ENCODE peak calls at places on chromosomes 13 and 19, in seven cellular contexts. One of them, this sample, is unnamed.

GRCh38 chr19:39046037-39046821 is 13.9 kb upstream of the FBXO27 start:
- DNase-seq in HCT116: peak; percentile 32
- DNase-seq in H1: no peak
- DNase-seq in Panc1: no peak
- DNase-seq in K562: no peak
- DNase-seq in SK-N-SH: no peak
- DNase-seq in GM12878: no peak
- DNase-seq in this sample: peak; percentile 59

GRCh38 chr19:31317542-31317941 is 31.7 kb downstream of the TSHZ3 start:
- DNase-seq in HCT116: no peak
- DNase-seq in H1: no peak
- DNase-seq in Panc1: no peak
- DNase-seq in K562: no peak
- DNase-seq in SK-N-SH: no peak
- DNase-seq in GM12878: no peak
- DNase-seq in this sample: no peak

GRCh38 chr19:8370176-8371010 is 6.4 kb downstream of the ANGPTL4 start:
- DNase-seq in HCT116: no peak
- DNase-seq in H1: no peak
- DNase-seq in Panc1: no peak
- DNase-seq in K562: peak; percentile 18
- DNase-seq in SK-N-SH: no peak
- DNase-seq in GM12878: no peak
- DNase-seq in this sample: no peak

GRCh38 chr13:45873491-45874360 is 22.2 kb upstream of the SIAH3 start:
- DNase-seq in HCT116: peak; percentile 50
- DNase-seq in H1: no peak
- DNase-seq in Panc1: no peak
- DNase-seq in K562: no peak
- DNase-seq in SK-N-SH: no peak
- DNase-seq in GM12878: no peak
- DNase-seq in this sample: peak; percentile 5

GRCh38 chr19:17931532-17932191 is 1.2 kb upstream of the CCDC124 start:
- DNase-seq in HCT116: no peak
- DNase-seq in H1: peak; percentile 80
- DNase-seq in Panc1: no peak
- DNase-seq in K562: peak; percentile 52
- DNase-seq in SK-N-SH: no peak
- DNase-seq in GM12878: no peak
- DNase-seq in this sample: no peak

GRCh38 chr19:53894736-53895135 is 12.7 kb downstream of the PRKCG start:
- DNase-seq in HCT116: no peak
- DNase-seq in H1: no peak
- DNase-seq in Panc1: no peak
- DNase-seq in K562: no peak
- DNase-seq in SK-N-SH: no peak
- DNase-seq in GM12878: no peak
- DNase-seq in this sample: no peak

GRCh38 chr13:75600371-75600770 is 35.8 kb upstream of the LMO7 start:
- DNase-seq in HCT116: no peak
- DNase-seq in H1: no peak
- DNase-seq in Panc1: no peak
- DNase-seq in K562: no peak
- DNase-seq in SK-N-SH: no peak
- DNase-seq in GM12878: no peak
- DNase-seq in this sample: no peak

GRCh38 chr19:42323852-42324654 is 1.4 kb upstream of the MEGF8 start:
- DNase-seq in HCT116: no peak
- DNase-seq in H1: no peak
- DNase-seq in Panc1: no peak
- DNase-seq in K562: no peak
- DNase-seq in SK-N-SH: peak; percentile 54
- DNase-seq in GM12878: no peak
- DNase-seq in this sample: no peak

GRCh38 chr13:30798776-30799625 is 63.7 kb downstream of the ALOX5AP start:
- DNase-seq in HCT116: no peak
- DNase-seq in H1: no peak
- DNase-seq in Panc1: no peak
- DNase-seq in K562: no peak
- DNase-seq in SK-N-SH: no peak
- DNase-seq in GM12878: no peak
- DNase-seq in this sample: peak; percentile 38

GRCh38 chr19:50551713-50552187 is 16.5 kb downstream of the LRRC4B start:
- DNase-seq in HCT116: no peak
- DNase-seq in H1: no peak
- DNase-seq in Panc1: no peak
- DNase-seq in K562: peak; percentile 81
- DNase-seq in SK-N-SH: peak; percentile 70
- DNase-seq in GM12878: no peak
- DNase-seq in this sample: no peak

GRCh38 chr13:84439108-84439507 is 556.8 kb upstream of the SLITRK1 start:
- DNase-seq in HCT116: no peak
- DNase-seq in H1: no peak
- DNase-seq in Panc1: no peak
- DNase-seq in K562: no peak
- DNase-seq in SK-N-SH: no peak
- DNase-seq in GM12878: no peak
- DNase-seq in this sample: no peak

GRCh38 chr13:76621726-76622125 is 264.5 kb downstream of the KCTD12 start:
- DNase-seq in HCT116: no peak
- DNase-seq in H1: no peak
- DNase-seq in Panc1: no peak
- DNase-seq in K562: no peak
- DNase-seq in SK-N-SH: no peak
- DNase-seq in GM12878: no peak
- DNase-seq in this sample: no peak

GRCh38 chr19:20079487-20079886 is 1.7 kb downstream of the ZNF90 start:
- DNase-seq in HCT116: no peak
- DNase-seq in H1: no peak
- DNase-seq in Panc1: no peak
- DNase-seq in K562: no peak
- DNase-seq in SK-N-SH: no peak
- DNase-seq in GM12878: no peak
- DNase-seq in this sample: no peak

GRCh38 chr13:85709072-85709471 is 90.1 kb downstream of the SLITRK6 start:
- DNase-seq in HCT116: no peak
- DNase-seq in H1: no peak
- DNase-seq in Panc1: no peak
- DNase-seq in K562: no peak
- DNase-seq in SK-N-SH: no peak
- DNase-seq in GM12878: no peak
- DNase-seq in this sample: no peak

GRCh38 chr13:30337061-30337601 is 29.8 kb upstream of the KATNAL1 start:
- DNase-seq in HCT116: no peak
- DNase-seq in H1: no peak
- DNase-seq in Panc1: no peak
- DNase-seq in K562: no peak
- DNase-seq in SK-N-SH: no peak
- DNase-seq in GM12878: no peak
- DNase-seq in this sample: no peak

GRCh38 chr13:50572129-50572528 is 271.4 kb downstream of the DLEU7 start:
- DNase-seq in HCT116: no peak
- DNase-seq in H1: no peak
- DNase-seq in Panc1: no peak
- DNase-seq in K562: no peak
- DNase-seq in SK-N-SH: no peak
- DNase-seq in GM12878: no peak
- DNase-seq in this sample: no peak

GRCh38 chr19:49133621-49134454 is 14.5 kb downstream of the PPFIA3 start:
- DNase-seq in HCT116: no peak
- DNase-seq in H1: no peak
- DNase-seq in Panc1: no peak
- DNase-seq in K562: peak; percentile 70
- DNase-seq in SK-N-SH: peak; percentile 78
- DNase-seq in GM12878: no peak
- DNase-seq in this sample: no peak

GRCh38 chr13:36475468-36475867 is 43.2 kb downstream of the CCNA1 start:
- DNase-seq in HCT116: no peak
- DNase-seq in H1: peak; percentile 13
- DNase-seq in Panc1: no peak
- DNase-seq in K562: no peak
- DNase-seq in SK-N-SH: peak; percentile 9
- DNase-seq in GM12878: no peak
- DNase-seq in this sample: peak; percentile 33
- TF ChIP-seq SIN3A in HCT116: no peak
- TF ChIP-seq SIN3A in H1: no peak
- TF ChIP-seq SIN3A in Panc1: no peak
- TF ChIP-seq SIN3A in K562: no peak
- TF ChIP-seq SIN3A in SK-N-SH: no peak
- TF ChIP-seq SIN3A in GM12878: no peak
- TF ChIP-seq SIN3A in this sample: no peak

DNA sequence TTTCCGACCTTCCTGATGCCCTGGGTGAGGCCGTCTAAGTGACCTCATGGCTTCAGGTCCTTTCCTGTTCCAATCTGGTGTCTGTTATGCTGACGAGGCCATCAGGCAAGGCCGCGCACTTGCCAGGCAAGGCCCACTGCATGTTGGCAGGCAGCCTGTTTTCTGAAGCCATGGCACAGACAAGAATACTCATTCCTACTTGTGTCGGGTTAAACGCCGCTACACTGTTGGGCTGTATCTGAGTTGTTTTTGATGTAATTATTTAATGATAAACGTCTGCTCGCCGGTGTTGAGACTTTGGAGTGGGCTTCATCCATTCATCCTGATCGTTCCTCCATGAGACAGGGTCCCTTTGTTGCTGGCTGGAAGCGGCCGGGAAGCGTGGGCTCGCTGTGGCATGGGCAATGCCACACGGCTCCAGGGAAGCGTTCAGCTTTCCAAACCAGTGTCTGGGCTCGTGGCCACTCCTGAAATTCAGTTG is 92.1 kb downstream of the ATP11A start:
- DNase-seq in HCT116: no peak
- DNase-seq in H1: no peak
- DNase-seq in Panc1: no peak
- DNase-seq in K562: no peak
- DNase-seq in SK-N-SH: peak; percentile 75
- DNase-seq in GM12878: no peak
- DNase-seq in this sample: no peak
- TF ChIP-seq SIN3A in HCT116: no peak
- TF ChIP-seq SIN3A in H1: no peak
- TF ChIP-seq SIN3A in Panc1: no peak
- TF ChIP-seq SIN3A in K562: no peak
- TF ChIP-seq SIN3A in SK-N-SH: no peak
- TF ChIP-seq SIN3A in GM12878: no peak
- TF ChIP-seq SIN3A in this sample: no peak

DNA sequence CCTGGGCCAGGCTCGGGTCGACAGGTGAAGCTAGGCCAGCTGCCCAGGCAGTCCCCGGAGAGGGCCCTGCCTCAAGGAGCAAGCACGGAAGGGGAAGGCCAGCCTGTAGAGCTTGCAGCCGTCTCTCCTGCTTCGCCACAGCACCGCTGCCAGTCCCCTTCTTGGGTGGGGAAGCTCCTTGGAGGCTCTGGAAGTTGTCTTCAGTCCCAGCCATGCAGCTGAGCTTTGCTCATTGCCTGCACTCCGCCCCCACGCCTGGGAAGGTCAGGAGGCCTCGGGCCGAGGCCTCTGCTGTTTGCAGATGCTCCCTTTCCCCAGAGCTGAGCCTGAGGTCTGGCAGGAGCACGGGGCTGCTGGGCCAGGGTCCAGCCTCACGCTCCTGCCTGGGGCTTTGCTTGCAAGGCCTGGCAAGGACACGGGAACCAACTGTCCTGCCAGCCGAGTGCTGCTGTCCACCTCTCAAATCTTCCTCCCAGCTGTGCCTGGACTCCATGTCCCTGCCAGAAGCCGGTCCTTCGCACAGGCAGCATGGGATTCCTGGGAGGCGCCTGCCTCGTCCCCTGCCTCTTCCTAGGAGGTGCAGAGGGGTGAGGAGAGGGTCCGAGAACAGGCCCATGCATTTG is 13.3 kb downstream of the PLEKHF1 start:
- DNase-seq in HCT116: no peak
- DNase-seq in H1: no peak
- DNase-seq in Panc1: no peak
- DNase-seq in K562: no peak
- DNase-seq in SK-N-SH: peak; percentile 58
- DNase-seq in GM12878: no peak
- DNase-seq in this sample: peak; percentile 22
- TF ChIP-seq SIN3A in HCT116: no peak
- TF ChIP-seq SIN3A in H1: no peak
- TF ChIP-seq SIN3A in Panc1: no peak
- TF ChIP-seq SIN3A in K562: no peak
- TF ChIP-seq SIN3A in SK-N-SH: no peak
- TF ChIP-seq SIN3A in GM12878: no peak
- TF ChIP-seq SIN3A in this sample: no peak

GRCh38 chr13:37360556-37360955 is 238.0 kb downstream of the POSTN start:
- DNase-seq in HCT116: no peak
- DNase-seq in H1: no peak
- DNase-seq in Panc1: no peak
- DNase-seq in K562: no peak
- DNase-seq in SK-N-SH: no peak
- DNase-seq in GM12878: no peak
- DNase-seq in this sample: no peak
- TF ChIP-seq SIN3A in HCT116: no peak
- TF ChIP-seq SIN3A in H1: no peak
- TF ChIP-seq SIN3A in Panc1: no peak
- TF ChIP-seq SIN3A in K562: no peak
- TF ChIP-seq SIN3A in SK-N-SH: no peak
- TF ChIP-seq SIN3A in GM12878: no peak
- TF ChIP-seq SIN3A in this sample: no peak